ENCODE peak calls at places on chromosomes 16 and 17, in nine cellular contexts. R is IMR-90, F is H1, I is lower leg skin, T is A549, J is uterus, N is adrenal gland, K is body of pancreas, Q is right lobe of liver. W is an unnamed sample.

GRCh38 chr17:34117811-34118210 is 137.3 kb upstream of the CCL2 start:
- DNase-seq in K (no peak), I (no peak), Q (no peak), R (no peak), J (no peak), N (no peak), T (no peak), F (no peak), W (no peak)

GRCh38 chr16:86951831-86952598 is 365.2 kb downstream of the C16orf95 start:
- DNase-seq in T (peak), R (peak), Q (no peak), F (no peak), N (peak), I (no peak), K (no peak), J (no peak), W (peak)

GRCh38 chr16:66936462-66936861 is 1.1 kb downstream of the CES2 start:
- DNase-seq in F (no peak), Q (peak), R (no peak), T (no peak), I (no peak), K (peak), N (peak), J (no peak), W (no peak)

GRCh38 chr17:72657467-72658317 is 434.8 kb downstream of the SLC39A11 start:
- DNase-seq in J (no peak), I (no peak), T (peak), K (no peak), R (peak), N (no peak), F (no peak), Q (no peak), W (no peak)

GRCh38 chr17:38697061-38697820 is 7.8 kb upstream of the MLLT6 start:
- DNase-seq in K (no peak), J (no peak), R (no peak), I (no peak), F (no peak), N (no peak), T (no peak), Q (no peak), W (no peak)

GRCh38 chr17:50339381-50339780 is 6.5 kb upstream of the XYLT2 start:
- DNase-seq in Q (no peak), I (no peak), K (no peak), T (no peak), J (no peak), F (no peak), R (no peak), N (no peak), W (no peak)

GRCh38 chr16:53502331-53503269 is at the start of gene AKTIP:
- DNase-seq in F (peak), R (peak), T (no peak), J (no peak), I (peak), Q (no peak), N (peak), K (peak), W (peak)

GRCh38 chr17:21125862-21126261 is 902 bp upstream of the DHRS7B start:
- DNase-seq in J (no peak), F (no peak), N (no peak), I (no peak), K (no peak), Q (no peak), R (no peak), T (no peak), W (peak)

GRCh38 chr17:62627904-62628603 is 584 bp downstream of the MRC2 start:
- DNase-seq in N (no peak), I (peak), K (no peak), J (peak), R (peak), Q (no peak), T (peak), F (no peak), W (peak)

GRCh38 chr17:62821213-62822079 is 13.3 kb upstream of the MARCHF10 start:
- DNase-seq in Q (no peak), I (peak), T (no peak), J (no peak), R (no peak), K (no peak), F (no peak), N (no peak), W (no peak)

DNA sequence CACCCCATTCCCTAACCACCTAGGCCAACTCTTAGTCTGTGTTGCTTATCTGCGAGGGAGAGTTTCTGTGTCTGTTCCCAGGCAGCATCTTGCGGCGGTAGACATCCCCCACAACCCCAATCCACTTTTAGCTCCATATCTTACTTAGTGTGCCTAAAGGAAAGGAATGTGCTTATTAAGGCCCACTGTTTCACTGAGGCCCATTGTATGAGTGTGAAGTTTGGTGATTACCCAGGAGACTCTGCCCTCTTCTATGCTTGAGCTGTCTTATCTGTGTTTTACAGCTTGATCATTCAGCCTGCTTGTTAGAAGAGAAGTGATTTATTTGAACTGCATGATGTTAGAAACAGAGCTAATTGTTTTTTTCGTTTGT is 10.3 kb upstream of the MLYCD start:
- DNase-seq in F (no peak), R (no peak), J (no peak), T (no peak), N (no peak), I (no peak), Q (no peak), K (no peak), W (no peak)
- TF ChIP-seq POLR2A in F (no peak), R (no peak), J (no peak), T (no peak), N (no peak), I (no peak), Q (no peak), K (no peak), W (no peak)

GRCh38 chr16:79146-80054 is 1.4 kb downstream of the MPG start:
- DNase-seq in J (no peak), F (no peak), K (no peak), R (peak), T (no peak), I (no peak), Q (no peak), N (no peak), W (peak)
- H3K4me3 ChIP-seq in J (no peak), F (no peak), K (no peak), R (peak), T (peak), I (no peak), Q (no peak), N (no peak), W (peak)

GRCh38 chr16:29029168-29029994 is 44.5 kb downstream of the LAT start:
- DNase-seq in I (peak), K (no peak), T (peak), F (peak), R (peak), Q (no peak), J (peak), N (peak), W (peak)

GRCh38 chr16:29025218-29025617 is 40.4 kb downstream of the LAT start:
- DNase-seq in N (no peak), J (no peak), F (no peak), Q (no peak), R (no peak), I (no peak), T (no peak), K (no peak), W (no peak)

GRCh38 chr16:29030086-29030840 is 45.4 kb downstream of the LAT start:
- DNase-seq in T (no peak), J (no peak), K (no peak), R (no peak), I (peak), F (no peak), Q (no peak), N (no peak), W (no peak)

GRCh38 chr16:29025735-29026134 is 40.9 kb downstream of the LAT start:
- DNase-seq in R (no peak), J (no peak), K (no peak), T (no peak), I (no peak), N (no peak), Q (no peak), F (no peak), W (no peak)

DNA sequence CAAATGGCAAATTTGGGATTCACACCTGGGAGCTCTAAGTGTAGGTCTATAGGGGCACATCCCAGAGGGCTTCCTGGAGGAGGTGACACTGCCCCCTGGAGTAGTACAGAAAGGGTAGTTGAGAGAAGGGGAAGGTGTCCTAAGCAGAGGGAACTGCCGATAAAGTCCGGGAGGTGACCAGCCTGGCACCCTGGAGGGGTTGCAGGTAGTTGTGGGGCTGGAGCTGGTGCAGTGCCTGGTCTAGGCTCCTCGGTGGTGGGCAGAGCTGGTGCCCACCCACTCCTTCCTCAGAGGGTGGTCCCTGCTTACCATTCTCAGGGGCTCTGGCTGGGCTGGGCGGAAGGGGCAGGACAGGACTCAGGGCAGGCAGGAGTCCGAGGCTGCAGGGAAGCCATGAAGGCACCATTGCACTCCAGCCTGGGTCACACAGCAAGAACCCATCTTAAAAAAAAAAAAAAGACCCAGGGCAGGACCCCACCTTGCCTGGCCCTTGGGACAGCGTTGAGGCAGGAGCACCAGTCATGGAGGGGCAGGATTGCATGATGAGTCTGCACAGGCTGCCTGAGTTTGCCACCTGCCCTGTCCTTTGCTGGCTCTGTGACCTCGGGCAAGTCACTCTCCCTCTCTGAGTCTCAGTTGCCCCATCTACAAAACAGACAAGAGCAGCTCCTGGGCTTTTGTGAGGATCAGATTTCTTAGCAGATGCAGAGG is 43.8 kb downstream of the LAT start:
- DNase-seq in J (no peak), I (peak), T (no peak), N (no peak), K (no peak), Q (no peak), F (no peak), R (no peak), W (no peak)
- TF ChIP-seq CTCF in J (no peak), I (no peak), T (no peak), N (no peak), K (no peak), Q (no peak), F (no peak), R (no peak), W (no peak)

DNA sequence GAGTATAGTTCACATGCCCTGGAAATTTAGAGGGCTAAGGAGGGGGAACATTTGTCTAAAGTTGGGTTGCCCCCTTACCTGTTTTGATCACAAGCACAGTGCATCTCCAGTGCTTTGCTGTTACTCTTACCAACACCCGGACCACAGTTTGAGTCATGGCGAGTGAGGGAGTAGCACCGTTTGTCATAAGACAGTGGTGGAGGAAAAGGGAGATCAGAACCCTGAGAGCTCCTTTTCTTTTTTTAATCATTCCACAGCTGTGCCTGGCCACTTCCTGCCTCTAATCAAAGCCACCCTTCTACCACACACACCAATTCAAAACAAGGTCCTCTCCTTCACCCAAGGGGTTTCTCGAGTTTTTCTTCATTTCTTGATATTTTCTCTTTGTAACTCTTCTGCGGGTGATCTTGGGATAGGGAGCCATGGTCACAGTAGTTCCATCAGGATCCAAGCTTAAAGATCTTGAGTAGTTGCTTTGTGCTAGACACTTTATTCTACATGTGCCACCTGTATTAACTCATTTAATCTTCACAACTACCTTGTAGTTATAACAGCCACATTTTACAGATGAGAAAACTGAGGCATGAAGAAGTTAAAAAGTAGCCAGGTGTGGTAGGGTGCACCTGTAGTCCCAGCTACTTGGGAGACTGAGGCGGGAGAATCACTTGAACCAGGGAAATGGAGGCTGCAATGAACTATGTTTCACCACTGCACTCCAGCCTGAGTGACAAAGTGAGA is 5.0 kb upstream of the MYL4 start:
- DNase-seq in J (no peak), Q (no peak), K (no peak), N (no peak), I (no peak), R (peak), F (no peak), T (no peak), W (peak)
- TF ChIP-seq POLR2A in J (no peak), Q (no peak), K (no peak), N (no peak), I (no peak), R (no peak), F (no peak), T (no peak), W (no peak)

GRCh38 chr16:85634747-85635544 is 21.8 kb downstream of the GSE1 start:
- DNase-seq in F (no peak), K (no peak), R (no peak), Q (no peak), J (no peak), T (no peak), N (no peak), I (no peak), W (no peak)
- H3K4me3 ChIP-seq in F (no peak), K (no peak), R (no peak), Q (no peak), J (no peak), T (no peak), N (no peak), I (no peak), W (no peak)